ENCODE peak calls at places on chromosome 15, in six cellular contexts. U is heart right ventricle, A is PC-3, V is Panc1, T is Calu3, H is natural killer cell. K is an unnamed sample.

GRCh38 chr15:94119215-94119815 is 112.0 kb upstream of the MCTP2 start:
- DNase-seq in U (peak; percentile 39), A (no peak), V (no peak), T (no peak), H (no peak), K (no peak)

GRCh38 chr15:31272558-31273257 is 53.9 kb upstream of the KLF13 start:
- DNase-seq in U (no peak), A (no peak), V (no peak), T (peak; percentile 8), H (peak; percentile 11), K (peak; percentile 14)

GRCh38 chr15:72168131-72168825 is 29.3 kb downstream of the GRAMD2A start:
- DNase-seq in U (peak; percentile 23), A (peak; percentile 67), V (no peak), T (no peak), H (no peak), K (no peak)

GRCh38 chr15:89972085-89972484 is 29.0 kb upstream of the ZNF710 start:
- DNase-seq in U (no peak), A (no peak), V (no peak), T (no peak), H (no peak), K (no peak)

GRCh38 chr15:25251700-25252390 is 187.0 kb downstream of the UBE3A start:
- DNase-seq in U (no peak), A (no peak), V (no peak), T (no peak), H (peak; percentile 10), K (peak; percentile 1)

GRCh38 chr15:48520376-48521155 is 124.9 kb downstream of the FBN1 start:
- DNase-seq in U (no peak), A (peak; percentile 22), V (no peak), T (peak; percentile 28), H (no peak), K (no peak)

GRCh38 chr15:91948001-91948608 is 94.6 kb downstream of the SLCO3A1 start:
- DNase-seq in U (peak; percentile 49), A (peak; percentile 53), V (no peak), T (peak; percentile 68), H (no peak), K (no peak)

GRCh38 chr15:64275934-64276333 is 80.0 kb downstream of the CSNK1G1 start:
- DNase-seq in U (no peak), A (no peak), V (no peak), T (no peak), H (no peak), K (peak; percentile 29)

GRCh38 chr15:49052662-49053061 is 6.4 kb upstream of the SECISBP2L start:
- DNase-seq in U (no peak), A (no peak), V (no peak), T (no peak), H (no peak), K (no peak)

GRCh38 chr15:25465835-25466234 is 27.0 kb upstream of the UBE3A start:
- DNase-seq in U (peak; percentile 24), A (no peak), V (no peak), T (no peak), H (no peak), K (no peak)

GRCh38 chr15:48025118-48025517 is 95.7 kb upstream of the SLC24A5 start:
- DNase-seq in U (no peak), A (peak; percentile 14), V (no peak), T (no peak), H (no peak), K (no peak)

GRCh38 chr15:49331951-49332350 is 91.1 kb upstream of the FGF7 start:
- DNase-seq in U (no peak), A (no peak), V (no peak), T (no peak), H (no peak), K (no peak)

GRCh38 chr15:46166750-46167149 is 531.9 kb downstream of the SQOR start:
- DNase-seq in U (no peak), A (no peak), V (no peak), T (no peak), H (no peak), K (no peak)

GRCh38 chr15:79154491-79155182 is 64.1 kb upstream of the RASGRF1 start:
- DNase-seq in U (no peak), A (no peak), V (no peak), T (no peak), H (no peak), K (no peak)

GRCh38 chr15:25106209-25106608 is 151.4 kb downstream of the SNRPN start:
- DNase-seq in U (no peak), A (no peak), V (no peak), T (no peak), H (no peak), K (no peak)

GRCh38 chr15:80779658-80780415 is 667 bp downstream of the CEMIP start:
- DNase-seq in U (peak; percentile 11), A (peak; percentile 48), V (no peak), T (peak; percentile 44), H (no peak), K (no peak)

GRCh38 chr15:99986297-99987118 is 253.3 kb upstream of the LYSMD4 start:
- DNase-seq in U (no peak), A (no peak), V (no peak), T (no peak), H (no peak), K (no peak)

GRCh38 chr15:99017322-99017701 is 9.7 kb upstream of the PGPEP1L start:
- DNase-seq in U (no peak), A (no peak), V (no peak), T (no peak), H (no peak), K (no peak)

GRCh38 chr15:80072285-80072684 is 12.8 kb downstream of the ZFAND6 start:
- DNase-seq in U (no peak), A (peak; percentile 92), V (peak; percentile 82), T (peak; percentile 56), H (no peak), K (peak; percentile 46)

GRCh38 chr15:80093854-80094418 is 34.5 kb downstream of the ZFAND6 start:
- DNase-seq in U (peak; percentile 29), A (peak; percentile 67), V (no peak), T (peak; percentile 11), H (no peak), K (no peak)

GRCh38 chr15:63244399-63244798 is 33.0 kb upstream of the APH1B start:
- DNase-seq in U (no peak), A (no peak), V (no peak), T (no peak), H (no peak), K (no peak)

GRCh38 chr15:96336045-96336642 is 5.6 kb downstream of the NR2F2 start:
- DNase-seq in U (no peak), A (peak; percentile 33), V (no peak), T (no peak), H (no peak), K (no peak)

GRCh38 chr15:66857694-66858093 is 155.7 kb downstream of the SMAD6 start:
- DNase-seq in U (no peak), A (no peak), V (no peak), T (no peak), H (no peak), K (no peak)

GRCh38 chr15:51077565-51078153 is 17.0 kb downstream of the TNFAIP8L3 start:
- DNase-seq in U (peak; percentile 71), A (no peak), V (no peak), T (no peak), H (peak; percentile 50), K (peak; percentile 81)

GRCh38 chr15:88878720-88879184 is 16.6 kb downstream of the HAPLN3 start:
- DNase-seq in U (peak; percentile 39), A (peak; percentile 60), V (no peak), T (peak; percentile 73), H (no peak), K (peak; percentile 77)
- TF ChIP-seq CTCF in U (peak; percentile 67), A (peak; percentile 82), V (peak; percentile 95), T (peak; percentile 75), H (no peak), K (peak; percentile 61)

DNA sequence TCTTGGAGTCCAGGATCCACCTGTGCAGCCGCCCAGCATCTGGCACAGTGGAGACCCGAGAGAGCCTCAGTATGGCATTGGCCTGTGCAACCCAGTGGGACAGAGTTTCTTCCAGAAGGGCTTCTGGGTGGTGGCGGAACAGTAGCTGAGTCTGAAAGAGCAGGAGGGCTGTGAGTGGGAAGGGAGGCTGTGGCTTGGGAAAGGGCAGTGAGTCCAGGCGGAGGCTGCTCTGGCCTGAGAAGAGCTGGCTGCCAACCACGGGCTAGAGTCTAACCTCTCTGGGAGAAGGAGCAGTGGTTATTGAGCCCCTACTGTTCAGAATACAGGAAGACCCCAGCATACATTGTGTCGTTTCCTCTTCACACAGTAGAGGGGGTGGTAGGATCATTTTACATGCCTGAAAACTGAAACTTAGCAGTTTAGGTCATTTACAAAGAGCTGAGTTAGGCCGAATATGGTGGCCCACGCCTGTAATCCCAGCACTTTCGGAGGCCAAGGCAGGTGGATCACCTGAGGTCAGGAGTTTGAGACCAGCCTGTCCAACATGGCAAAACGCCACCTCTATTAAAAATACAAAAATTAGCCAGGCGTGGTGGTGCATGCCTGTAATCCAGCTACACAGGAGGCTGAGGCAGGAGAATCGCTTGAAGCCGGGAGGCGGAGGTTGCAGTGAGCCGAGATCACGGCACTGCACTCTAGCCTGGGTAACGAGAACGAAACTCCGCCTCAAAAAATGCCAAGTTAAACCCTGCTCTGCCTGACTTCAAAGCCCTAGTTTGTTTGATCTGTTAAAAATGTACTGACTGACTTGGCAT is 3.2 kb downstream of the AEN start:
- DNase-seq in U (no peak), A (no peak), V (no peak), T (no peak), H (no peak), K (peak; percentile 70)
- TF ChIP-seq CTCF in U (peak; percentile 72), A (peak; percentile 42), V (no peak), T (peak; percentile 12), H (peak; percentile 70), K (peak; percentile 65)

GRCh38 chr15:52217186-52217585 is 26.0 kb upstream of the GNB5 start:
- DNase-seq in U (no peak), A (peak; percentile 33), V (no peak), T (peak; percentile 25), H (no peak), K (peak; percentile 30)
- TF ChIP-seq CTCF in U (no peak), A (peak; percentile 55), V (peak; percentile 58), T (no peak), H (no peak), K (peak; percentile 39)

DNA sequence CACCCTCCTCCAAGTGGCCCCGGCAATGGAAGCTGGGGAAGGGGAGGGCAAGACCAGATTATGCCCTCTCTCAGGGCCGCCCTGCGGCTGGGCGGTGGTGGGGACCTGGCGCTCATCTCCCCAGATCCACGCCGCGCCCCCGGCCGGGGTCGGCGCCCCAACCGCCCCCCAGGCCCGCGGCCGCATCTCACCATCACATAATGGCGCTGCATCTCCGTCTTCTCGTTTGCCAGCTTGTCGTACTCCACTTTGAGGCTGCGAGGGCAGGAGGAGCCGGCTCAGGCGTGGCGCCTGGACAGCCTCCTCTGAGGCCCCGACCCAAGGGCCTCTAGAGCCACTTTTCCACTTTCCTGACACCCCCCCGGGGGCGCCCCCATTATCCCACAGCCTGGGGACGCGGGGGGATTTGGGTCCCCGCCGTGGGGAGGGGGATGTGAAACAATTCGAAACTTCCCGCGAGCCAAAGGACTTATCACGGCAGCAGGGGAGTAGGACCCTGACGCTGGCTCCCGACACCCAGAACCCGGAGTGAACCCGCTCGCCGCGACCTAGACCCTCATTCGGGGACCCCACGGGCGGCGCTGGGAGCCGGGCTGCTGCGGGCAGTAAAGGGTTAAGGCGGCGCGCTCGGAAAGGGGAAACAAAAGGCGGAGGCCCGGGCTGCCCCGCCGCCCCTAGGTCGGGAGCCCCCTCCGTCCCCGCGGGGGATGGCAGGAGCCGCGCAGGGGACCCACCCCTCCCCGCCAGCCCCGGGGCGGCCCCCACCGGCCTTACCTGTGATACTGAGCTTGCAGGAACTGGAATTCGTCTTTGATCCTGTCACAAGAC is 2.1 kb downstream of the TLE3 start:
- DNase-seq in U (peak; percentile 48), A (peak; percentile 17), V (no peak), T (no peak), H (no peak), K (peak; percentile 65)
- TF ChIP-seq CTCF in U (no peak), A (no peak), V (peak; percentile 18), T (no peak), H (peak; percentile 3), K (no peak)

GRCh38 chr15:38627684-38628277 is 63.2 kb upstream of the RASGRP1 start:
- DNase-seq in U (no peak), A (no peak), V (no peak), T (no peak), H (no peak), K (no peak)
- TF ChIP-seq CTCF in U (peak; percentile 48), A (no peak), V (no peak), T (no peak), H (no peak), K (no peak)

K was measured in GM10248.